ENCODE peak calls at places on chromosomes 3 and 15, in five cellular contexts. Q, T, E, C and U are unnamed samples.
A peak's percentile ranks its signal among the peaks of the same experiment; 100 is the strongest.

GRCh38 chr3:158434412-158435038 is 136.5 kb upstream of the MLF1 start:
- DNase-seq in Q (peak; percentile 40), T (peak; percentile 78), E (peak; percentile 17), C (peak; percentile 80), U (peak; percentile 51)

GRCh38 chr3:12436514-12437222 is 47.6 kb upstream of the TSEN2 start:
- DNase-seq in Q (no peak), T (no peak), E (no peak), C (no peak), U (no peak)

GRCh38 chr15:77506311-77507150 is 85.8 kb downstream of the HMG20A start:
- DNase-seq in Q (no peak), T (no peak), E (no peak), C (peak; percentile 18), U (no peak)

GRCh38 chr15:101269479-101270223 is 7.6 kb downstream of the SELENOS start:
- DNase-seq in Q (no peak), T (no peak), E (no peak), C (peak; percentile 55), U (peak; percentile 50)

GRCh38 chr3:25587094-25587493 is 77.6 kb downstream of the TOP2B start:
- DNase-seq in Q (no peak), T (no peak), E (no peak), C (no peak), U (no peak)

GRCh38 chr15:55402707-55403106 is 5.5 kb downstream of the CCPG1 start:
- DNase-seq in Q (no peak), T (no peak), E (no peak), C (peak; percentile 24), U (no peak)

GRCh38 chr3:183252973-183253363 is at the start of gene B3GNT5:
- DNase-seq in Q (no peak), T (no peak), E (peak; percentile 67), C (peak; percentile 86), U (peak; percentile 16)

GRCh38 chr3:195003893-195004289 is 267.1 kb downstream of the XXYLT1 start:
- DNase-seq in Q (no peak), T (no peak), E (no peak), C (no peak), U (no peak)

GRCh38 chr3:187783098-187783497 is 37.8 kb upstream of the BCL6 start:
- DNase-seq in Q (no peak), T (no peak), E (no peak), C (no peak), U (no peak)

GRCh38 chr3:101892648-101893047 is 43.3 kb downstream of the NFKBIZ start:
- DNase-seq in Q (no peak), T (no peak), E (no peak), C (no peak), U (no peak)

GRCh38 chr3:138890555-138891187 is 55.9 kb upstream of the PIK3CB start:
- DNase-seq in Q (peak; percentile 57), T (no peak), E (no peak), C (peak; percentile 50), U (no peak)

GRCh38 chr3:89049119-89049518 is 58.3 kb upstream of the EPHA3 start:
- DNase-seq in Q (no peak), T (peak; percentile 5), E (peak; percentile 1), C (no peak), U (peak; percentile 25)

DNA sequence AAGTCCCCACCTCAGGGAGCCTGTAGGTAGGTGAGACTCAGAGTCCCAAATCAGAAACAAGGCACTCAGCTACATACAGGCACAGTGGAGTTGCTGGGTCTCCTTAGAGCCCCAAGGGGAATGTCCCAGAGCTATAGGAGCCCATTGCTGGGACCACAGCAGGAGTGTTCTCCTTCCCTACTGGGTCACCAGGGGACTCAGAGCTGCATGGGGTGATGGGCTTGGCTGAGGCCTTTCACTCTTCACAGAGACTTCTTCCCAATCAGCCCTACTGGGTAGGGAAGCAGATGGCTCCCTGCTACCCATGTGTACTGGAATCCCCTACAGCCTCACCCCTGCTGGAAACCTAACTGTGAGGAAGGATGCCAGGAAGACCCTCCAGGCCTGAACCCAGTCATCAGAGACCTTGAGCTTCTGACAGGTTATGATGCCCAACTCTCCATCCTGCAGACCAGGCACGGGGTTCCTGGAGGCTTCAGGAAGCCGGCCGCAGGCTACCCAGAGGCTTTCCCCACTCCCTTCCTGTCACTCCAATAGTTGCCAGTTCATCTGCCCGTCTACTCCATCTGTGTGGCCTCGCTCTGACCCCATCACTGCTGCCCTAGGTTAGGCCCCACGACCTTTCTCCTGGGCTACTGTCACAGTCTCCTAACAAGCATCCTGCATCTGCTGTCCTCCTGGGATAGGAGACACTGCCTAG is 24.0 kb downstream of the RASGRF1 start:
- DNase-seq in Q (no peak), T (no peak), E (no peak), C (no peak), U (no peak)
- TF ChIP-seq FOXM1 in Q (no peak), T (no peak), E (no peak), C (no peak), U (no peak)

GRCh38 chr3:105863608-105864007 is 5.2 kb downstream of the CBLB start:
- DNase-seq in Q (no peak), T (no peak), E (no peak), C (no peak), U (no peak)

GRCh38 chr3:105867690-105868449 is 942 bp downstream of the CBLB start:
- DNase-seq in Q (no peak), T (no peak), E (no peak), C (no peak), U (no peak)

GRCh38 chr3:105866656-105867653 is 1.9 kb downstream of the CBLB start:
- DNase-seq in Q (peak; percentile 80), T (peak; percentile 72), E (no peak), C (peak; percentile 41), U (no peak)

GRCh38 chr3:105865867-105866350 is 2.9 kb downstream of the CBLB start:
- DNase-seq in Q (no peak), T (no peak), E (no peak), C (no peak), U (no peak)

DNA sequence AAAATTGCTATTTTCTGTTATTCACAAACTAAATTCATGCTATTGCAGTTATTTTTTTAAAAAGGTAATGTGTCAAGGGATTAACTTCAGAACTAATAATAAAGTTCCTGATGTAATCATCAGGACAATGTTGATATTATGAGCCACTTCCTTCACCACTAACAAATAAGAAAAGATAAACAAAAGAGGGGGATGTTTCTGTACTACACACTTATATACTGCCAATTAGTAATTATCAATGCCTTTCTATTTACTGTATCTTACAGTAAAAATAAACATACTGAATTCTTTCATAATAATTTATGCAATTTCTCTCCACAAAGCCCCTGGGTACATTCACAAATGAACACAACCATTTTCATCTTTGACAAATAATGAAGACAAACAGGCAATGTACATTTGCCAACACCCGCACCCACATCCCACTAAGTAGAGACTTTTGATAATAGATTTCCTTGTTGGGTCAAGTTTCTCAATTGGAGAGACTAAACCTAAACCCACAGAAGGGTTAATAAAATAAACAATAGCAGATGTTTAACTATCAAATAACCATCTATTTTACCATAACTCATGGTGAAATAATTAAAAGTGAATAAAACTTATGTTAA is 3.7 kb downstream of the CBLB start:
- DNase-seq in Q (no peak), T (no peak), E (no peak), C (no peak), U (no peak)
- TF ChIP-seq FOXM1 in Q (no peak), T (no peak), E (no peak), C (no peak), U (no peak)

DNA sequence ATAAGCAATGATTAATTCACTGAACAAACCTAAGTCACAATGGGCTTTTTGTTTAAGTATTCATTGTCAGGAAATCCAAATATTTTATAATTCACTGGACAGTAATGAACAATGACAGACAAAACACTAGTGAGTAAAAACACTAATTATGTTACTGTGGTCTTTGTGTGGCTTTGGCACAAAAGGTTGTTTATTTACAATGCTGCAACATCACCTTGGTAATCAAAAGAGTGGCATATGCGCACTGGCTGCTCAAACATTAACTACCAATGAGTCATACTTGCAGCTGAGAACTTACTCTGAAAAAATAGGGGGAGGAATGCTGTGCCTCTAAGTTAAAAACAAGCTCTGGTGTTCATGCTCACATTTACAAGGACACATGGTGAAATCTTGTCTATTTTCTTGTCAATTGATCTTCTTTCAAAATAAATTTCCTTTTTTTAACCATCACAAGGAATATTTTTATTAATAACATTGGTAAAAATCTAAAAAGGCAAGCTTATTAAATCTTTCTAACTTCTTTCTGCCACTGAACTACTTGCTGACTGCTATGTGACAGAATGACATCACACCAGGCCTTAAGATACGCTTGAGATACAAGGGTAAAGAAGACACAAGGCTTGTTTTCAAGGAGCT is 85.2 kb upstream of the PPIB start:
- DNase-seq in Q (peak; percentile 75), T (peak; percentile 93), E (peak; percentile 6), C (peak; percentile 78), U (peak; percentile 31)
- TF ChIP-seq FOXM1 in Q (peak; percentile 28), T (no peak), E (no peak), C (peak; percentile 26), U (no peak)

GRCh38 chr3:120410541-120410940 is 40.3 kb downstream of the FSTL1 start:
- DNase-seq in Q (no peak), T (no peak), E (no peak), C (no peak), U (no peak)

GRCh38 chr3:120402257-120402656 is 48.5 kb downstream of the FSTL1 start:
- DNase-seq in Q (no peak), T (no peak), E (no peak), C (no peak), U (no peak)

GRCh38 chr3:120399372-120399771 is 50.2 kb upstream of the LRRC58 start:
- DNase-seq in Q (peak; percentile 13), T (no peak), E (no peak), C (no peak), U (no peak)

GRCh38 chr3:120404876-120405275 is 45.9 kb downstream of the FSTL1 start:
- DNase-seq in Q (no peak), T (no peak), E (no peak), C (no peak), U (no peak)
- TF ChIP-seq FOXM1 in Q (no peak), T (no peak), E (no peak), C (no peak), U (no peak)

GRCh38 chr3:43477600-43477999 is 144.2 kb downstream of the ANO10 start:
- DNase-seq in Q (no peak), T (no peak), E (no peak), C (no peak), U (no peak)
- TF ChIP-seq FOXM1 in Q (no peak), T (no peak), E (no peak), C (no peak), U (no peak)

GRCh38 chr3:104316118-104316517 is 1050.6 kb upstream of the ALCAM start:
- DNase-seq in Q (no peak), T (no peak), E (no peak), C (no peak), U (no peak)
- TF ChIP-seq FOXM1 in Q (no peak), T (no peak), E (no peak), C (no peak), U (no peak)